ENCODE peak calls at places on chromosomes 7 and 10, in four cellular contexts. T is IMR-90, Y is endothelial cell, G is brain microvascular endothelial cell. C is an unnamed sample.

GRCh38 chr10:34217524-34217923 is 597.6 kb downstream of the PARD3 start:
- DNase-seq in G (no peak), T (no peak), Y (no peak), C (no peak)

GRCh38 chr7:80630611-80631010 is 7.8 kb upstream of the CD36 start:
- DNase-seq in T (peak; percentile 34), G (no peak), Y (no peak), C (peak; percentile 29)

GRCh38 chr7:31249671-31250070 is 90.9 kb downstream of the NEUROD6 start:
- DNase-seq in Y (no peak), T (no peak), G (no peak), C (no peak)

GRCh38 chr10:79244841-79245504 is 102.3 kb upstream of the PPIF start:
- DNase-seq in Y (no peak), G (no peak), T (no peak), C (no peak)

GRCh38 chr10:6136215-6137201 is 47.7 kb downstream of the RBM17 start:
- DNase-seq in Y (no peak), T (peak; percentile 86), G (peak; percentile 54), C (peak; percentile 68)

GRCh38 chr10:99908512-99908911 is 101.2 kb downstream of the DNMBP start:
- DNase-seq in G (no peak), T (peak; percentile 36), Y (no peak), C (no peak)

GRCh38 chr7:40922316-40922670 is 780.6 kb downstream of the INHBA start:
- DNase-seq in G (peak; percentile 44), T (peak; percentile 73), Y (no peak), C (peak; percentile 31)

GRCh38 chr10:79938728-79939380 is 10.1 kb downstream of the SFTPD start:
- DNase-seq in G (no peak), T (no peak), Y (peak; percentile 22), C (no peak)

GRCh38 chr10:103852856-103853255 is 2.5 kb downstream of the SH3PXD2A start:
- DNase-seq in G (no peak), T (peak; percentile 31), Y (no peak), C (no peak)

GRCh38 chr10:103853428-103854264 is 1.7 kb downstream of the SH3PXD2A start:
- DNase-seq in Y (no peak), T (no peak), G (no peak), C (no peak)

GRCh38 chr10:103855424-103855823 is at the start of gene SH3PXD2A:
- DNase-seq in T (no peak), Y (peak; percentile 58), G (no peak), C (peak; percentile 29)

GRCh38 chr10:103854687-103855423 is 521 bp downstream of the SH3PXD2A start:
- DNase-seq in Y (peak; percentile 47), T (peak; percentile 24), G (no peak), C (peak; percentile 32)

DNA sequence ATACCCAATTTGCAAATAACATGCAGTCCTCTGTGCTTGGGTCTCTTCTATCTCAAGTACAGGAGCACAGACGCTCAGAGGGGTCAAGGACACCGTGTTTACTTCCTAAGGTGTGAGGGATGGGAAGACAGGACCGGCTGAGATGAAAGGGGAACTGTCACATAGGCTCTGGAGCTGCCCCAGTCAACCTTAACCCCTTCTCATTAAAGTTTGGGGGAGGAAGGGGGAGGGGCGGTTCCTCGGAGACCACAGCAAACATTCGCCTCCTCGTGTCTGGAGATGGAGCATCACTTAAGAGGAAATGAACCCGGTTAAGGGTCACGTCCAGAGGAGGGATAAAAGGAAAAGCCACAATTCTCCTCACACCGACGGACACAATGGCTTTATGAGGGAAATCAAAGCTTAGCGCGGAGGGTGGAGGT is 1.1 kb downstream of the SH3PXD2A start:
- DNase-seq in T (no peak), Y (peak; percentile 33), G (no peak), C (peak; percentile 45)
- TF ChIP-seq CTCF in T (peak; percentile 4), Y (no peak), G (peak; percentile 25), C (peak; percentile 6)

DNA sequence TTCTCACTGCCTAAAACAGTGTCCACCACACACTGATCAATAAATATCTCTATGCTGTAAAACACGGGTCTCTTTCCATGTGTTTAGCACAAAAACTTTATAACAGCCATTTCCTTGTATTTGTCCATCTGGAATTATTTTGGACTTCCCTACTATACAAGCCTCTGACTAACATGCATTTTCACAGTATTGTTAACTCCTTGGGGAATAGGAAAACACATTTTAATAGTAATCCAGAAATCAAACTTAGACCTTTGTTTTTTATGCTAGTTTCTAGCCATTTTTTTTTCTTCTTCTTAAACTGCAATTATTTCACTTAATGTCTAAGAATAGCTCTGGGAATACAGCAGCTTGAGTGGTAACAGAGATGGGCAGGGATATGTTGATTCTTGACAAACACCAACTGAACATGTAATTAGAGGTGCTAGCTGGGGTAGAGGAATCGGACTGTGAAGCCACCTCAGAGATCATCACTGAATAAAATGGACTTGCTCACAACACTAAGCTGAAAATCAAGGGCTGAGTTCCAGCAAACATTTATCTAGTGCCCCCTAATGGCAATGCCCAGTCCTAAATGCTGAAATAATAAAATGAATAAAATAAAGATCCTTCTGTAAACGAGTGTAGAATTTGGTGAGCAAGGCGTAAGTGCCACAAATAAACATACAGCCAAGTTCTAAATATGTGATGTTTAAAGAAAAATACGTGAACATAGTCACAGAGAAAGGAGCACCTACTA is 593.1 kb downstream of the SORCS1 start:
- DNase-seq in Y (peak; percentile 11), T (peak; percentile 61), G (peak; percentile 11), C (peak; percentile 64)
- TF ChIP-seq CTCF in Y (peak; percentile 67), T (peak; percentile 50), G (peak; percentile 58), C (peak; percentile 65)

GRCh38 chr7:150564045-150564444 is 3.1 kb upstream of the GIMAP4 start:
- DNase-seq in Y (no peak), G (no peak), T (no peak), C (no peak)
- TF ChIP-seq CTCF in Y (no peak), G (no peak), T (no peak), C (no peak)

DNA sequence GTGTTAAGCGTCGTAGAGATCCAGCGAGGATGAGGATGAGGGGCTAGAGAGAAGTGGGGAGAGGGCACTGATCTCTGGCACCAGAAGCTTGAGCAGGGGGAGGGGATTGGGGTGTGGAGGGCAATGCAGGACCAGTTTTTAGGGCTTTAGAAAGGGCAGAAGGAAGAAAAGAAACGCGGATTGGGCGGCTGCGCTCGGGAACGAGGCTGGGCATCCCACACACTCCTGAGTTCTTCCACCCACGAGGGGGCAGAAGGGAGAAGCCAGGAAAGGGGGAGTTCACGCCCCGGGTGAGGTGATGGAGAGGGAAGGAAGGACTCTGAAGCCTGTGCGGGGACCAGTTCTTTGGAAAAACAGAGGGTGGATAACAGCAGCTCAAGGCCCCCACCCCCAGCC is 6.1 kb upstream of the VGF start:
- DNase-seq in T (no peak), G (no peak), Y (no peak), C (no peak)
- TF ChIP-seq CTCF in T (peak; percentile 23), G (peak; percentile 43), Y (no peak), C (peak; percentile 29)

GRCh38 chr10:117226813-117227451 is 14.0 kb upstream of the SLC18A2 start:
- DNase-seq in G (peak; percentile 14), T (no peak), Y (peak; percentile 55), C (no peak)
- TF ChIP-seq CTCF in G (peak; percentile 59), T (peak; percentile 43), Y (peak; percentile 28), C (peak; percentile 52)

DNA sequence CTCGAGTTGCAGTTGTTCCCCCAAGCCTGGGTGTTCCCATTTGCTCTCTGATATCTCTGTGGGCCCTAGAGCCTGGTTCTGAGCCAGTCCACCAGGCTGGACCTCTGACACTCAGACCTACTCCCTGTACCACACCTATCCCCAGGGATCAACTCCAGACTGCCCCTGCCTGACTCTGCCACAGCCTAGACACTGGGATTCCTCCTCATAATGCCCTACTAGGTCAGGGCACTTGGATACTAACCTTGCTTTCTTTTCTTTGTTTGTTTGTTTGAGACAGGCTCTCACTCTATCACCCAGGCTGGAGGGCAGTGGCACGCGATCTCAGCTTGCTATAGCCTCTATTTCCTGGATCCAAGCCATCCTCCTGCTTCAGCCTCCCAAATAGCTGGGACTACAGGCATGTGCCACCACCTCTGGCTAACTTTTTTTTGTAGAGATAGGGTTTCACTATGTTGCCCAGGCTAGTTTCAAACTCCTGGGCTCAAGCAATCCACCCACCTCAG is 30.8 kb upstream of the PDCD4 start:
- DNase-seq in T (no peak), G (no peak), Y (no peak), C (no peak)
- TF ChIP-seq CTCF in T (no peak), G (no peak), Y (no peak), C (no peak)